ENCODE peak calls at places on chromosomes 16 and 17, in eight cellular contexts. Z is body of pancreas; C is heart right ventricle; D is CD4-positive, CD25-positive, alpha-beta regulatory T cell; G is colonic mucosa; K is A673; H is heart left ventricle; J is naive thymus-derived CD4-positive, alpha-beta T cell. V is an unnamed sample. For H3K4me1, the result is how much of the 10 kb centered on the place peaks cover.

GRCh38 chr17:40369923-40370322 is 5.4 kb upstream of the GJD3 start:
- DNase-seq in J (no peak), H (no peak), K (no peak), G (no peak), Z (no peak), D (no peak), C (no peak), V (no peak)

GRCh38 chr16:54026456-54026855 is 260.1 kb downstream of the IRX3 start:
- DNase-seq in K (no peak), Z (no peak), D (no peak), J (no peak), G (no peak), C (no peak), H (no peak), V (no peak)

GRCh38 chr17:42520540-42520951 is 15.5 kb upstream of the NAGLU start:
- DNase-seq in C (no peak), Z (peak), H (peak), J (no peak), K (no peak), D (no peak), G (no peak), V (no peak)

GRCh38 chr17:37797206-37797605 is 52.3 kb upstream of the HNF1B start:
- DNase-seq in G (no peak), K (no peak), Z (no peak), D (no peak), J (no peak), H (no peak), C (no peak), V (no peak)

GRCh38 chr17:31631759-31632158 is 227.3 kb downstream of the COPRS start:
- DNase-seq in H (no peak), C (no peak), D (no peak), J (no peak), G (no peak), K (no peak), Z (no peak), V (no peak)

GRCh38 chr16:4674926-4675530 is 18.3 kb upstream of the NUDT16L1 start:
- DNase-seq in K (no peak), D (no peak), C (no peak), H (no peak), G (no peak), Z (no peak), J (no peak), V (no peak)

GRCh38 chr16:4109250-4109736 is 6.9 kb downstream of the ADCY9 start:
- DNase-seq in C (no peak), D (no peak), K (no peak), H (no peak), J (no peak), G (no peak), Z (no peak), V (no peak)

GRCh38 chr17:31511176-31511540 is 119.7 kb downstream of the RAB11FIP4 start:
- DNase-seq in J (no peak), H (peak), K (no peak), C (no peak), D (no peak), G (peak), Z (peak), V (no peak)

GRCh38 chr17:40307001-40307690 is 1.8 kb upstream of the RARA start:
- DNase-seq in H (no peak), K (peak), D (no peak), C (no peak), G (peak), Z (no peak), J (no peak), V (no peak)

GRCh38 chr17:38415250-38416194 is 12.7 kb upstream of the ARHGAP23 start:
- DNase-seq in D (no peak), G (no peak), K (peak), H (peak), J (no peak), C (no peak), Z (no peak), V (no peak)

GRCh38 chr17:34764716-34765115 is 185.3 kb downstream of the TMEM132E start:
- DNase-seq in J (no peak), K (no peak), G (no peak), Z (no peak), D (no peak), H (no peak), C (no peak), V (no peak)

GRCh38 chr17:19716108-19717030 is at the start of gene SLC47A2:
- DNase-seq in C (no peak), G (no peak), D (no peak), Z (no peak), K (no peak), J (no peak), H (peak), V (no peak)

GRCh38 chr16:78137179-78137578 is 37.7 kb downstream of the WWOX start:
- DNase-seq in J (no peak), G (no peak), K (no peak), D (no peak), H (no peak), Z (no peak), C (no peak), V (no peak)

GRCh38 chr17:50151041-50151936 is 812 bp upstream of the PPP1R9B start:
- DNase-seq in G (peak), H (peak), C (peak), D (peak), Z (peak), K (peak), J (peak), V (peak)

GRCh38 chr16:84526794-84527485 is 22.5 kb upstream of the MEAK7 start:
- DNase-seq in G (no peak), C (peak), K (no peak), J (no peak), Z (no peak), D (no peak), H (no peak), V (no peak)

GRCh38 chr16:73033271-73033998 is 14.5 kb downstream of the ZFHX3 start:
- DNase-seq in D (no peak), J (no peak), K (peak), G (no peak), H (no peak), Z (no peak), C (no peak), V (no peak)

GRCh38 chr17:75872434-75873351 is 5.7 kb downstream of the TRIM47 start:
- DNase-seq in D (no peak), J (peak), K (no peak), C (peak), G (peak), H (peak), Z (peak), V (peak)

GRCh38 chr17:76995352-76996105 is 127.3 kb downstream of the MGAT5B start:
- DNase-seq in K (no peak), G (no peak), D (no peak), H (no peak), C (no peak), J (peak), Z (no peak), V (no peak)

GRCh38 chr17:44928136-44928535 is 12.8 kb upstream of the GFAP start:
- DNase-seq in C (no peak), K (no peak), H (no peak), D (no peak), J (no peak), G (no peak), Z (no peak), V (no peak)

GRCh38 chr16:3961449-3961849 is 80.9 kb upstream of the CREBBP start:
- DNase-seq in K (peak), D (no peak), C (no peak), J (no peak), G (no peak), Z (peak), H (no peak), V (no peak)

GRCh38 chr17:44219126-44219635 is 294 bp downstream of the UBTF start:
- DNase-seq in K (peak), H (peak), Z (peak), D (peak), G (peak), C (no peak), J (peak), V (peak)

GRCh38 chr17:66542967-66543525 is 240.6 kb downstream of the PRKCA start:
- DNase-seq in Z (no peak), D (no peak), H (no peak), C (no peak), J (no peak), K (peak), G (no peak), V (no peak)

GRCh38 chr16:77408607-77409006 is 26.2 kb downstream of the ADAMTS18 start:
- DNase-seq in K (no peak), H (no peak), G (no peak), Z (no peak), J (no peak), C (no peak), D (no peak), V (no peak)

GRCh38 chr16:49854227-49855203 is 1.4 kb downstream of the ZNF423 start:
- DNase-seq in H (no peak), Z (peak), G (peak), D (no peak), J (no peak), C (peak), K (peak), V (no peak)

GRCh38 chr17:77318021-77318420 is 177.3 kb downstream of the SEC14L1 start:
- DNase-seq in J (no peak), H (no peak), C (no peak), Z (no peak), G (no peak), D (no peak), K (no peak), V (no peak)

GRCh38 chr17:81388612-81389367 is 6.5 kb upstream of the BAHCC1 start:
- DNase-seq in H (peak), J (no peak), Z (peak), D (no peak), G (no peak), K (no peak), C (peak), V (no peak)

DNA sequence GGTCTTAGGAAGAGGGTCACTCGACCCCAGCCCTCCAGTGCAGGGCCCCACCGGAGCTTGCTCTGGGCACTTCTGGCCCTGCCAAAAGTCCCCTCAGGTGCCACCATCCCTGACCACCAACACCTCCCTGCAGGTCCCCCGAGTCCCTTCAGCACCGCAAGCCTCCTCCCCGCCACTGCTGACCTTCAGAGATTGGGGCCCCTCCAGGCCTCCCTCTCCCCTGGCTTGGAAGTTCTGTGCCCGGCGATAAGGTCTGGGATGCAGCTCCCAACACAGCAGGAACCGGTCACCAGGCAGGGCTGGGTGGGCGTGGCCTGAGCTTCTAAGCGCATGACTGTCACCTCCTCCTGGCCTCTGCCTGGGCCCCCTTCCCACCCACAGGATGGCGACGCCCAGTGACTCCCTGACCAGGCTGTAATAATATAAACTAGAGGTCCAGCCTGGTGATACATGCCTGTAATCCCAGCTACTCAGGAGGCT is 11.2 kb downstream of the PIEZO1 start:
- DNase-seq in D (no peak), H (peak), G (peak), C (peak), J (no peak), Z (peak), K (no peak), V (no peak)
- H3K4me1 ChIP-seq in D (half or more), H (under half), G (under half), C (half or more), J (under half), Z (half or more), K (half or more), V (half or more)

DNA sequence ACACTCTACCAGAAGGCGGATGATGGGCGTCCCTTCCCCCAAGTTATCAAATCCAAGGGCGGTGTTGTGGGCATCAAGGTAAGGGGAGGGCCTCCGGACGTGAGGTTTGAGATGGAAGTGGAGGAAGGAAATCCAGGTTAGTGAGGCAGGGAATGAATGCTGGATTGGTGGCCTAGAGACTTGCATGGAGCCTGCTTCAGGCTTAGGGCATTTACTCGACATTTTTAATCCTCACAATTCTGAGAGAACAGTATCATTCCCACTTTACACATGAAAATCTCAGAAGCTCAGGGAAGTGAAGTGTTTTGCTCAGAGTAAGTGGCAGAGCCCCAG is 2.0 kb downstream of the ALDOA start:
- DNase-seq in H (no peak), G (no peak), J (no peak), K (no peak), Z (no peak), D (no peak), C (no peak), V (no peak)
- H3K4me1 ChIP-seq in H (under half), G (under half), J (under half), K (under half), Z (under half), D (half or more), C (half or more), V (half or more)

GRCh38 chr16:57533366-57533617 is 3.1 kb downstream of the CCDC102A start:
- DNase-seq in D (no peak), C (no peak), Z (no peak), H (no peak), K (no peak), J (no peak), G (no peak), V (no peak)

GRCh38 chr16:57532251-57532625 is 4.1 kb downstream of the CCDC102A start:
- DNase-seq in J (no peak), C (no peak), K (no peak), Z (no peak), D (no peak), G (no peak), H (no peak), V (no peak)

GRCh38 chr16:57530531-57531252 is 5.7 kb downstream of the CCDC102A start:
- DNase-seq in D (no peak), Z (no peak), G (no peak), J (no peak), H (no peak), C (no peak), K (no peak), V (no peak)

GRCh38 chr16:57531253-57531575 is 5.2 kb downstream of the CCDC102A start:
- DNase-seq in K (no peak), G (no peak), Z (no peak), D (no peak), J (no peak), C (no peak), H (no peak), V (no peak)

DNA sequence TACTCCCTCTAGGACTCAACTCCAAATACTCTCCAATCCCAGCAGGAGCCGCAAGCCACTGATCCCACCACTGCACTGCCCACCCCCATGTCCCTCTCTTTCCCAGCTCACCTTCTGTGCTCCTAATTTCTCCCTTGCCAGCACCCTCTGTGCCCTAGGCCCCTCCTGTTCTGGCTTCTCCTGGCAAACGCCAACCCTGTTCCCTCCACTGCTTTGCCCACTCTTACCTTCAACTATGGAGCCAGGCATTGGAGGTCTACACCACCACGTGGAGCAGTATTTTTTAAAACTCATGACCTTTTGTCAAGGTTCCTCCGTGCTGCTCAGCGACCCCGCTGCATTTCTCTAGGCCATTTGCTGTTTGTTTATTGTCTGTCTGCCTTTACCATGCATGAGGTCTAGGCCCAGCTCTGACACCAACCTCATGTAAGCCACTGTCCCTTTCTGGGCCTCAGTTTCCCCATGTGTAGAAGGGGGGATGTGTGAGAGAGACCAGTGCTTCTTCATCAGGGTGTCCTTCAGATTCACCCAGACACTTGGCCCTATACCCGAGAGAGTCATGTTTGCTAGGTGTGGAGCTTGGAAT is 4.6 kb downstream of the CCDC102A start:
- DNase-seq in C (no peak), Z (no peak), H (no peak), J (no peak), D (no peak), K (no peak), G (no peak), V (no peak)
- H3K4me1 ChIP-seq in C (under half), Z (under half), H (under half), J (half or more), D (half or more), K (under half), G (under half), V (under half)

GRCh38 chr16:2042171-2042570 is 5.5 kb downstream of the NTHL1 start:
- DNase-seq in K (no peak), J (no peak), H (peak), G (peak), D (no peak), C (peak), Z (no peak), V (no peak)
- H3K4me1 ChIP-seq in K (under half), J (under half), H (half or more), G (half or more), D (under half), C (half or more), Z (under half), V (half or more)